ENCODE peak calls at places on chromosomes 13 and 19, in five cellular contexts. O, T, X, W and L are unnamed samples.

GRCh38 chr19:3778899-3779723 is 7.1 kb downstream of the MATK start:
- DNase-seq in O (peak), T (no peak), X (no peak), W (no peak), L (no peak)

GRCh38 chr13:50079278-50080157 is 64.3 kb downstream of the KCNRG start:
- DNase-seq in O (no peak), T (no peak), X (no peak), W (no peak), L (no peak)

GRCh38 chr13:79749985-79750551 is 269.1 kb downstream of the NDFIP2 start:
- DNase-seq in O (peak), T (no peak), X (no peak), W (no peak), L (no peak)

GRCh38 chr13:107124129-107124718 is 556.3 kb upstream of the ARGLU1 start:
- DNase-seq in O (no peak), T (no peak), X (no peak), W (no peak), L (no peak)

GRCh38 chr13:50484472-50485113 is 358.9 kb downstream of the DLEU7 start:
- DNase-seq in O (no peak), T (no peak), X (no peak), W (no peak), L (no peak)

GRCh38 chr13:29901714-29902631 is 51.6 kb upstream of the UBL3 start:
- DNase-seq in O (no peak), T (no peak), X (no peak), W (no peak), L (no peak)

GRCh38 chr13:29594310-29594709 is 1.2 kb downstream of the SLC7A1 start:
- DNase-seq in O (no peak), T (peak), X (peak), W (peak), L (peak)

GRCh38 chr13:113657851-113658741 is at the start of gene ATP4B:
- DNase-seq in O (no peak), T (no peak), X (no peak), W (no peak), L (no peak)

GRCh38 chr19:655691-656090 is 7.3 kb downstream of the RNF126 start:
- DNase-seq in O (no peak), T (no peak), X (no peak), W (no peak), L (no peak)

GRCh38 chr13:27791901-27792392 is 336 bp upstream of the GSX1 start:
- DNase-seq in O (no peak), T (no peak), X (no peak), W (no peak), L (no peak)

GRCh38 chr19:54345938-54346386 is 7.0 kb upstream of the LILRA4 start:
- DNase-seq in O (no peak), T (no peak), X (no peak), W (no peak), L (no peak)

GRCh38 chr19:48830088-48830487 is 6.2 kb downstream of the HSD17B14 start:
- DNase-seq in O (no peak), T (no peak), X (no peak), W (no peak), L (no peak)

GRCh38 chr13:97307882-97308624 is 85.9 kb downstream of the MBNL2 start:
- DNase-seq in O (peak), T (no peak), X (peak), W (no peak), L (no peak)

GRCh38 chr19:31658993-31659896 is 310.0 kb upstream of the TSHZ3 start:
- DNase-seq in O (no peak), T (no peak), X (no peak), W (no peak), L (no peak)

GRCh38 chr13:44393391-44393790 is 19.8 kb downstream of the SERP2 start:
- DNase-seq in O (no peak), T (no peak), X (no peak), W (no peak), L (no peak)

GRCh38 chr13:94968757-94969086 is 256.4 kb upstream of the SOX21 start:
- DNase-seq in O (peak), T (no peak), X (no peak), W (no peak), L (no peak)

GRCh38 chr13:31096624-31097302 is 64.9 kb downstream of the HSPH1 start:
- DNase-seq in O (peak), T (no peak), X (no peak), W (no peak), L (no peak)

GRCh38 chr19:50203281-50204080 is at the start of gene MYH14:
- DNase-seq in O (peak), T (peak), X (peak), W (no peak), L (no peak)

GRCh38 chr19:15062036-15062435 is 12.8 kb downstream of the CASP14 start:
- DNase-seq in O (no peak), T (no peak), X (no peak), W (no peak), L (no peak)

GRCh38 chr13:23427342-23428182 is 5.9 kb downstream of the SACS start:
- DNase-seq in O (no peak), T (peak), X (peak), W (no peak), L (no peak)

GRCh38 chr19:8423821-8424223 is 10.7 kb downstream of the MARCHF2 start:
- DNase-seq in O (peak), T (peak), X (peak), W (no peak), L (no peak)

GRCh38 chr13:42054798-42055499 is 6.5 kb downstream of the DGKH start:
- DNase-seq in O (no peak), T (no peak), X (no peak), W (no peak), L (no peak)

GRCh38 chr19:38704488-38705026 is 39.7 kb downstream of the CAPN12 start:
- DNase-seq in O (no peak), T (no peak), X (no peak), W (no peak), L (no peak)